ENCODE peak calls at places on chromosomes 13 and 19, in seven cellular contexts. W is CD8-positive, alpha-beta T cell; H is heart left ventricle; O is cardiac fibroblast; U is neural progenitor cell; K is brain microvascular endothelial cell; G is uterus. F is an unnamed sample.

GRCh38 chr13:41107584-41108014 is 25.0 kb downstream of the KBTBD6 start:
- DNase-seq in W (no peak), H (no peak), O (no peak), U (peak; percentile 18), K (no peak), G (no peak), F (no peak)

GRCh38 chr13:99028890-99029289 is 51.0 kb upstream of the DOCK9 start:
- DNase-seq in W (peak; percentile 19), H (no peak), O (no peak), U (peak; percentile 16), K (no peak), G (no peak), F (no peak)

GRCh38 chr19:13748169-13748884 is 16.0 kb upstream of the MRI1 start:
- DNase-seq in W (no peak), H (no peak), O (peak; percentile 65), U (peak; percentile 31), K (peak; percentile 42), G (no peak), F (peak; percentile 53)

GRCh38 chr13:51785592-51786424 is 18.2 kb downstream of the DHRS12 start:
- DNase-seq in W (no peak), H (no peak), O (peak; percentile 40), U (peak; percentile 68), K (no peak), G (peak; percentile 66), F (peak; percentile 96)

GRCh38 chr19:56966225-56966696 is 125.7 kb upstream of the PEG3 start:
- DNase-seq in W (no peak), H (no peak), O (no peak), U (no peak), K (no peak), G (peak; percentile 90), F (no peak)

GRCh38 chr19:17248011-17248776 is 2.5 kb upstream of the NR2F6 start:
- DNase-seq in W (no peak), H (no peak), O (no peak), U (peak; percentile 76), K (no peak), G (no peak), F (no peak)

GRCh38 chr13:73835138-73835721 is 299.0 kb downstream of the KLF12 start:
- DNase-seq in W (no peak), H (no peak), O (peak; percentile 69), U (peak; percentile 44), K (no peak), G (no peak), F (peak; percentile 61)

GRCh38 chr13:25971077-25971476 is 80.7 kb downstream of the SHISA2 start:
- DNase-seq in W (no peak), H (no peak), O (no peak), U (peak; percentile 84), K (no peak), G (no peak), F (no peak)

GRCh38 chr19:12666305-12667048 is at the start of the genes MAN2B1 and WDR83:
- DNase-seq in W (peak; percentile 71), H (peak; percentile 88), O (peak; percentile 59), U (peak; percentile 94), K (peak; percentile 42), G (peak; percentile 64), F (peak; percentile 71)

GRCh38 chr19:42455621-42456081 is 12.9 kb upstream of the CXCL17 start:
- DNase-seq in W (no peak), H (no peak), O (peak; percentile 9), U (no peak), K (no peak), G (no peak), F (no peak)

GRCh38 chr19:19026299-19026971 is 6.9 kb downstream of the SUGP2 start:
- DNase-seq in W (no peak), H (no peak), O (no peak), U (peak; percentile 7), K (no peak), G (no peak), F (no peak)

GRCh38 chr19:2059422-2060201 is 8.6 kb upstream of the MKNK2 start:
- DNase-seq in W (no peak), H (peak; percentile 83), O (peak; percentile 75), U (peak; percentile 70), K (peak; percentile 64), G (peak; percentile 63), F (no peak)

GRCh38 chr19:45899253-45899652 is 3.2 kb downstream of the MYPOP start:
- DNase-seq in W (no peak), H (no peak), O (no peak), U (no peak), K (no peak), G (no peak), F (no peak)

DNA sequence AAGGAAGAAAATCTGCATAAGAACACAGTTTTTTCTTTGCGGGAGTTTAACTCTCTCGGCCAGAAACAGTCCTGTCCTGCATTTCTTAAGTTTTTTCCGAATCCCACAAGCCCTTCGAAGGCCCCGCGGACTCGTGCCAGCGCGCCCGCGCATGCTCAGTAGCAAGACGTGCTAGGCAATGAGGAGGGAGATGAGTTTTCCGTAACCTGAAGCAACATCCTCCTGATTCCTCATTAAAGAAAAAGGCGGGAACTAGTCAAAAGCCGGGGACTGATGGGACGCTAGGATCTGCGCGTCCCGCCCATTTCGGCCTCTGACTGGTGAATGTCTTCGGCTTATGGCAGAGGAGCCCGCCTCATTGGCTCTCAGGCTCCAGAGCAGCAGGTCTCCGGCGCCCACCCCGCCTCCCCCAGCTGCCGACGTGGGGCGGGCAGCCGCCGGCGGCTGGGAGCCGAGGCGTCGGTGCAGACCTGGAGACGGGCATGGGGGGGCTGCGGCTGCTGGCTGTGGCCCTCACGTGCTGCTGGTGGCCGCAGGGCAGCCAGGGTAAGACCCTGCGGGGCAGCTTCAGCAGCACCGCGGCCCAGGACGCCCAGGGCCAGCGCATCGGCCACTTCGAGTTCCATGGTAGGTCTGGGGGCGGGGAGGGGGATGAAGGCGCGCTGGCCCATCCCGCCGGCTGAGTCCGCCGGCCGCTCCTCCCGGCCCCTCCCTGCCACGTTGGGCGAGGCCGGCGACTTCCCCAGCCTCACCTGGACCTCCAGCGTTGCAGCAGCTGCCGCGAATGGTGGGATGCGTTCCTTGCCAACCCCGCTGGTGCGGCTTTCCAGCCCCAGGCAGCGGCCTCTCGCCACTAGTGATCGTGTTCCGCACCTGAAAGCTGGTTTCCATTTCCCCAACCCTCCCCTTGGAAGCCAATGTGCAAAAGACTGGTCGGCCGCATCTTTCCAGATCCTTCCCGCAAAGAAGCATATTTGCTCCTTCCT is at the start of gene GPR180:
- DNase-seq in W (peak; percentile 74), H (peak; percentile 95), O (peak; percentile 99), U (peak; percentile 99), K (peak; percentile 100), G (peak; percentile 98), F (peak; percentile 100)
- H3K4me3 ChIP-seq in W (peak within 1 kb of the TSS; percentile 76), H (peak within 1 kb of the TSS; percentile 75), O (peak within 1 kb of the TSS; percentile 74), U (peak within 1 kb of the TSS; percentile 53), K (peak within 1 kb of the TSS; percentile 96), G (peak within 1 kb of the TSS; percentile 88), F (peak within 1 kb of the TSS; percentile 42)

GRCh38 chr19:33362508-33363228 is 10.8 kb upstream of the CEBPG start:
- DNase-seq in W (no peak), H (no peak), O (no peak), U (no peak), K (no peak), G (no peak), F (no peak)

GRCh38 chr19:33366917-33367316 is 6.6 kb upstream of the CEBPG start:
- DNase-seq in W (no peak), H (no peak), O (no peak), U (no peak), K (no peak), G (no peak), F (no peak)

GRCh38 chr19:33366127-33366526 is 7.4 kb upstream of the CEBPG start:
- DNase-seq in W (no peak), H (no peak), O (no peak), U (no peak), K (no peak), G (no peak), F (no peak)

GRCh38 chr19:33368074-33368864 is 5.2 kb upstream of the CEBPG start:
- DNase-seq in W (no peak), H (no peak), O (peak; percentile 36), U (no peak), K (peak; percentile 36), G (no peak), F (peak; percentile 34)

DNA sequence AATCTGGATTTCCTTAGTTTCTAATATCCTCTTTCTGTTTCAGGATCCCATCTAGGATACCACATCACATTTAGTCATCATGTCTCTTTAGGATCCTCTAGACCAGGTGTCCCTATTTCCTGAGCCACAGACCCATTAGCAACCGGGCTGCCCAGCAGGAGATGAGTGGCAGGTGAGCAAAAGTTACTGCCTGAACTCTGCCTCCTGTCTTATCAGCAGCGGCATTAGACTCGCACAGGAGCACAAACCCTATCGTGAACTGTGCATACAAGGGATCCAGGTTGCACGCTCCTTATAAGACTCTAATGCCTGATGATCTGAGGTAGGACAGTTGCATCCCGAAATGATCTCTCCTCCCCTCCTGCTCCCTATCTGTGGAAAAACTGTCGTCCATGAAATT is 7.8 kb upstream of the CEBPG start:
- DNase-seq in W (no peak), H (no peak), O (no peak), U (no peak), K (no peak), G (no peak), F (no peak)
- TF ChIP-seq CTCF in W (no peak), H (no peak), O (no peak), U (no peak), K (no peak), G (no peak), F (no peak)

DNA sequence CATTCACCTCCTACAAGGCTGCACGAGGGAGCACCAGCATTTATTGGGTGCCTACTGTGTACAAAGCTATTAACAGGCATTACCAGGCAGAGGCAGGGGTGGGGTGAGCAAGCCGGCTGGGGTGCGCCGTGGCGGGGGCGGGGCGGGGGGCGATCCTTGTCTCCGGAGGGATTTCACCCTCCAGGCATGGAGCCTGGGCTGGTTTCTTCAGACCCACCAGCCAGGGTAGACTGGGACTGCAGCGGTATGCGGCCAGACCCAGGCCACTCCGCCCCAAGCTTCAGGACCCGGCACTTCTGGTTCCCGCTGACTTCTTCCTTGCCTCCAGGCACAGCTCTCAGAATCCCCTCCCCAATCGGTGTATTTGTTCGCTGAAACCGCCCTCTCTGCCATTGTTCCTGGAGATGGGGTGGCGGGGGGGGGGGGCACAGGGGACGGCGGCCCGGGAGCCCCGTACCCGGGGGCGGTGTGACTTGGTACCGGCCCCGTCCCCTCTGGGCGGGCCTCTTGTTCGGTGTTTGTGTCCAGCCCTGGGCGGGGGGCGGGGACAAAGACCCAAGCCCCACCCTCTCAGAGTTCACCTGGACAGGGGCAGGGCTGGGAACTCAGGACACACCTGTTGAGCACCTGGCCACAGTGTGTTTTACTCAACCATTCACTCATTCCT is 14.4 kb downstream of the TJP3 start:
- DNase-seq in W (no peak), H (no peak), O (no peak), U (peak; percentile 74), K (no peak), G (no peak), F (no peak)
- H3K4me3 ChIP-seq in W (peak overlapping the region; percentile 55), H (no peak overlapping the region), O (no peak overlapping the region), U (peak overlapping the region; percentile 57), K (no peak overlapping the region), G (no peak overlapping the region), F (peak overlapping the region; percentile 14)

GRCh38 chr19:29524201-29524911 is 1.4 kb upstream of the VSTM2B start:
- DNase-seq in W (no peak), H (peak; percentile 56), O (no peak), U (peak; percentile 74), K (no peak), G (no peak), F (no peak)

GRCh38 chr19:29524912-29525870 is 603 bp upstream of the VSTM2B start:
- DNase-seq in W (no peak), H (peak; percentile 49), O (no peak), U (peak; percentile 66), K (no peak), G (no peak), F (no peak)

GRCh38 chr19:29525901-29526729 is at the start of gene VSTM2B:
- DNase-seq in W (no peak), H (peak; percentile 49), O (no peak), U (peak; percentile 73), K (no peak), G (no peak), F (no peak)

GRCh38 chr19:29521291-29522075 is 4.3 kb upstream of the VSTM2B start:
- DNase-seq in W (no peak), H (no peak), O (no peak), U (no peak), K (no peak), G (no peak), F (no peak)

GRCh38 chr19:29523568-29523967 is 2.2 kb upstream of the VSTM2B start:
- DNase-seq in W (no peak), H (peak; percentile 28), O (no peak), U (no peak), K (no peak), G (no peak), F (no peak)
- TF ChIP-seq CTCF in W (no peak), H (no peak), O (no peak), U (no peak), K (no peak), G (no peak), F (no peak)